ENCODE peak calls at places on chromosomes 2 and 18, in eight cellular contexts. P is psoas muscle, R is HCT116, G is transverse colon, T is upper lobe of right lung, O is ovary, X is BE2C, J is tibial artery. C is an unnamed sample. For H3K9me3, the result is how much of the 10 kb centered on the place peaks cover.

GRCh38 chr2:172554352-172555271 is 1.3 kb upstream of the PDK1 start:
- DNase-seq in P (no peak), R (no peak), G (no peak), T (no peak), O (no peak), X (no peak), J (no peak), C (no peak)

GRCh38 chr2:233828546-233829192 is 25.7 kb downstream of the HJURP start:
- DNase-seq in P (no peak), R (no peak), G (no peak), T (peak), O (no peak), X (no peak), J (peak), C (no peak)

GRCh38 chr2:27003857-27004256 is 28.9 kb upstream of the TMEM214 start:
- DNase-seq in P (no peak), R (no peak), G (no peak), T (no peak), O (no peak), X (no peak), J (no peak), C (no peak)

GRCh38 chr2:15561574-15562344 is 625 bp upstream of the NBAS start:
- DNase-seq in P (no peak), R (no peak), G (peak), T (no peak), O (peak), X (peak), J (no peak), C (no peak)

GRCh38 chr2:130872276-130873125 is 35.8 kb downstream of the ARHGEF4 start:
- DNase-seq in P (no peak), R (no peak), G (no peak), T (peak), O (no peak), X (no peak), J (no peak), C (no peak)

GRCh38 chr2:105857076-105857740 is 112.5 kb downstream of the NCK2 start:
- DNase-seq in P (no peak), R (no peak), G (no peak), T (no peak), O (no peak), X (no peak), J (no peak), C (no peak)

GRCh38 chr18:76838182-76838581 is 15.8 kb downstream of the ZNF236 start:
- DNase-seq in P (no peak), R (no peak), G (no peak), T (no peak), O (no peak), X (no peak), J (no peak), C (no peak)

GRCh38 chr2:27353762-27354596 is 2.6 kb downstream of the GTF3C2 start:
- DNase-seq in P (no peak), R (no peak), G (no peak), T (no peak), O (no peak), X (no peak), J (no peak), C (no peak)

GRCh38 chr2:208552943-208553342 is 146.4 kb downstream of the PTH2R start:
- DNase-seq in P (no peak), R (no peak), G (no peak), T (no peak), O (no peak), X (no peak), J (no peak), C (no peak)

GRCh38 chr18:57839942-57840381 is 36.8 kb upstream of the ATP8B1 start:
- DNase-seq in P (no peak), R (no peak), G (no peak), T (no peak), O (no peak), X (no peak), J (no peak), C (no peak)

GRCh38 chr2:159516241-159516758 is 100.0 kb downstream of the BAZ2B start:
- DNase-seq in P (no peak), R (peak), G (peak), T (no peak), O (no peak), X (no peak), J (no peak), C (no peak)

GRCh38 chr2:145744541-145745386 is 1224.8 kb upstream of the ZEB2 start:
- DNase-seq in P (no peak), R (no peak), G (no peak), T (no peak), O (no peak), X (no peak), J (no peak), C (no peak)

GRCh38 chr2:235543126-235543750 is 49.4 kb downstream of the AGAP1 start:
- DNase-seq in P (no peak), R (no peak), G (peak), T (peak), O (peak), X (no peak), J (no peak), C (no peak)

GRCh38 chr18:77062518-77063003 is 70.0 kb downstream of the MBP start:
- DNase-seq in P (no peak), R (no peak), G (no peak), T (no peak), O (no peak), X (no peak), J (no peak), C (no peak)

GRCh38 chr18:903703-904102 is 968 bp upstream of the ADCYAP1 start:
- DNase-seq in P (peak), R (no peak), G (no peak), T (peak), O (peak), X (peak), J (peak), C (peak)

GRCh38 chr2:133412637-133413164 is 155.6 kb downstream of the NCKAP5 start:
- DNase-seq in P (no peak), R (no peak), G (no peak), T (no peak), O (no peak), X (no peak), J (no peak), C (no peak)

GRCh38 chr18:12679183-12679786 is 21.4 kb upstream of the SPIRE1 start:
- DNase-seq in P (peak), R (no peak), G (peak), T (peak), O (peak), X (peak), J (peak), C (peak)

GRCh38 chr2:19195681-19196080 is 162.7 kb downstream of the OSR1 start:
- DNase-seq in P (no peak), R (no peak), G (no peak), T (no peak), O (no peak), X (no peak), J (no peak), C (no peak)

GRCh38 chr2:9950521-9951271 is 797 bp upstream of the GRHL1 start:
- DNase-seq in P (peak), R (no peak), G (peak), T (peak), O (no peak), X (no peak), J (no peak), C (peak)

GRCh38 chr2:157192445-157193423 is 64.8 kb upstream of the GALNT5 start:
- DNase-seq in P (no peak), R (no peak), G (no peak), T (no peak), O (no peak), X (no peak), J (no peak), C (no peak)

GRCh38 chr2:241619602-241620418 is 17.1 kb downstream of the THAP4 start:
- DNase-seq in P (no peak), R (no peak), G (no peak), T (no peak), O (no peak), X (no peak), J (no peak), C (no peak)

GRCh38 chr2:103616891-103617290 is 855.1 kb downstream of the TMEM182 start:
- DNase-seq in P (no peak), R (no peak), G (no peak), T (no peak), O (no peak), X (no peak), J (no peak), C (no peak)

GRCh38 chr2:240457223-240458043 is 22.0 kb downstream of the GPC1 start:
- DNase-seq in P (peak), R (no peak), G (no peak), T (no peak), O (peak), X (no peak), J (no peak), C (no peak)

GRCh38 chr2:241508240-241508509 is 209 bp downstream of the STK25 start:
- DNase-seq in P (no peak), R (no peak), G (no peak), T (no peak), O (no peak), X (no peak), J (peak), C (no peak)

GRCh38 chr2:183532514-183532913 is 408.3 kb downstream of the NUP35 start:
- DNase-seq in P (no peak), R (no peak), G (no peak), T (no peak), O (no peak), X (no peak), J (no peak), C (no peak)

GRCh38 chr2:43062058-43062457 is 164.3 kb downstream of the ZFP36L2 start:
- DNase-seq in P (no peak), R (no peak), G (no peak), T (no peak), O (no peak), X (no peak), J (no peak), C (no peak)

GRCh38 chr2:170817247-170817998 is 736 bp downstream of the GAD1 start:
- DNase-seq in P (no peak), R (no peak), G (no peak), T (no peak), O (no peak), X (no peak), J (no peak), C (no peak)

GRCh38 chr2:182916417-182916816 is 50.0 kb upstream of the FRZB start:
- DNase-seq in P (no peak), R (no peak), G (no peak), T (no peak), O (no peak), X (no peak), J (no peak), C (no peak)

GRCh38 chr2:112646791-112647720 is 1.3 kb downstream of the SLC20A1 start:
- DNase-seq in P (no peak), R (no peak), G (no peak), T (no peak), O (no peak), X (no peak), J (no peak), C (no peak)

GRCh38 chr2:65749549-65749948 is 317.1 kb upstream of the SPRED2 start:
- DNase-seq in P (no peak), R (no peak), G (no peak), T (no peak), O (no peak), X (no peak), J (no peak), C (no peak)

GRCh38 chr2:215460682-215461081 is 24.8 kb upstream of the FN1 start:
- DNase-seq in P (no peak), R (no peak), G (no peak), T (no peak), O (no peak), X (no peak), J (no peak), C (no peak)

GRCh38 chr2:23480991-23481797 is 96.2 kb downstream of the KLHL29 start:
- DNase-seq in P (no peak), R (peak), G (no peak), T (peak), O (no peak), X (no peak), J (no peak), C (no peak)

GRCh38 chr2:69375494-69376353 is 11.3 kb downstream of the GFPT1 start:
- DNase-seq in P (no peak), R (peak), G (no peak), T (no peak), O (no peak), X (no peak), J (no peak), C (no peak)

GRCh38 chr2:129480790-129481189 is 498.7 kb upstream of the RAB6C start:
- DNase-seq in P (no peak), R (no peak), G (no peak), T (no peak), O (no peak), X (no peak), J (no peak), C (no peak)

GRCh38 chr2:59025157-59025757 is 784.1 kb upstream of the FANCL start:
- DNase-seq in P (peak), R (peak), G (peak), T (peak), O (peak), X (peak), J (no peak), C (peak)

GRCh38 chr2:141957827-141958440 is 172.9 kb downstream of the LRP1B start:
- DNase-seq in P (no peak), R (no peak), G (no peak), T (no peak), O (no peak), X (no peak), J (no peak), C (no peak)

GRCh38 chr2:18791172-18791797 is 201.9 kb upstream of the NT5C1B start:
- DNase-seq in P (no peak), R (no peak), G (no peak), T (no peak), O (no peak), X (no peak), J (no peak), C (no peak)

GRCh38 chr2:176133366-176133765 is 3.9 kb downstream of the HOXD8 start:
- DNase-seq in P (no peak), R (no peak), G (no peak), T (no peak), O (no peak), X (no peak), J (no peak), C (no peak)

GRCh38 chr2:183349046-183349445 is 224.8 kb downstream of the NUP35 start:
- DNase-seq in P (no peak), R (no peak), G (no peak), T (no peak), O (no peak), X (no peak), J (no peak), C (no peak)

GRCh38 chr2:121239969-121240368 is 45.0 kb downstream of the TFCP2L1 start:
- DNase-seq in P (no peak), R (no peak), G (no peak), T (peak), O (no peak), X (no peak), J (no peak), C (no peak)
- TF ChIP-seq CTCF in P (no peak), R (no peak), G (no peak), T (no peak), O (no peak), X (no peak), J (no peak), C (no peak)

GRCh38 chr2:174227748-174228147 is 20.6 kb downstream of the OLA1 start:
- DNase-seq in P (no peak), R (no peak), G (no peak), T (no peak), O (no peak), X (no peak), J (no peak), C (no peak)
- H3K9me3 ChIP-seq in P (under half), R (under half), G (under half), T (under half), O (under half), X (under half), J (under half), C (under half)

DNA sequence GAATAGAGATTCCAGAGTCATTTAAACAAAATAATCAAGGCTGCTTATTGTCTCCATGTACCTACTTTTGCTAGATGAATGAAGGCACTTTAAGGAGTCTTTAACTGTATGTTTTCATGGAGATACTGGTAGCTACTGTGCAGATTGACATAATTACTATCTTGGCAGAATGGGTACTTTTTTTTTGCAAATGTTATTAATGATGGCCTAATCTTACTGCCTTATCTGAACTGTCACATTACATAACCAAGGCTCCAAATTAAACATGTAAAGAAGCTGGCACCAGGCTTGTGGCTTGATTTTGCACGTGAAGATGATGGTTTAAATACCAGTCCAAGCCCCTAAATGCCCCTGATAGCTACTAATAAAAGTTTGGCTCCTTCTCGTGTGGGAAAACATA is 4.0 kb downstream of the TRIB2 start:
- DNase-seq in P (no peak), R (no peak), G (no peak), T (no peak), O (no peak), X (no peak), J (no peak), C (no peak)
- H3K4me3 ChIP-seq in P (peak), R (no peak), G (peak), T (peak), O (peak), X (peak), J (peak), C (peak)

DNA sequence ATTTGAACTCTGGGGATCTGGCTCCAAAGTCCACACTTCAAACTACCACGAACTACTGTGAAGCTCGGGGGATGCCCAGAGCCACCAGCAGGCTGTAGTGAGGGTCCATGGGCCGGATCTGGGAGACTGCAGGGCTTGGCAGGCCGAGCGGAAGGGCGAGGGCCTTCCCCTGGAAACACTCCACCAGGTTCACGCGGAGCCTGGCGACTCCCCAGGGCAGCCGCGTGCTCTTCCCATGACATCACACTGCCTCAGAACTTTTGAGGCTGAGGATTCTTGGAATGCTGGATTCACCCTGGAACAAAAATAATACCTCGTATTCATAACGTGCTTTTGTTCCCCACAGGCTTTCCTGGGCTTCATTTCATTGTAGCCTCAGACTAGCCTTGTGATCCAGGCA is 201.0 kb downstream of the SMAD7 start:
- DNase-seq in P (peak), R (no peak), G (no peak), T (no peak), O (peak), X (no peak), J (peak), C (peak)
- TF ChIP-seq CTCF in P (no peak), R (no peak), G (no peak), T (peak), O (no peak), X (no peak), J (peak), C (peak)

GRCh38 chr2:13650586-13651180 is 933.9 kb downstream of the TRIB2 start:
- DNase-seq in P (no peak), R (no peak), G (no peak), T (no peak), O (no peak), X (peak), J (no peak), C (no peak)
- H3K9me3 ChIP-seq in P (under half), R (under half), G (under half), T (under half), O (under half), X (under half), J (under half), C (under half)

GRCh38 chr2:161122772-161123530 is 37.3 kb upstream of the TANK start:
- DNase-seq in P (no peak), R (peak), G (peak), T (no peak), O (no peak), X (peak), J (peak), C (no peak)
- H3K4me3 ChIP-seq in P (no peak), R (peak), G (no peak), T (no peak), O (peak), X (no peak), J (peak), C (no peak)

GRCh38 chr2:186347472-186347871 is 138.6 kb upstream of the ZC3H15 start:
- DNase-seq in P (no peak), R (no peak), G (no peak), T (no peak), O (no peak), X (peak), J (no peak), C (no peak)
- TF ChIP-seq CTCF in P (no peak), R (no peak), G (no peak), T (no peak), O (no peak), X (no peak), J (no peak), C (no peak)

GRCh38 chr18:23270999-23271680 is 135.9 kb downstream of the CABLES1 start:
- DNase-seq in P (no peak), R (no peak), G (no peak), T (no peak), O (no peak), X (no peak), J (no peak), C (no peak)

GRCh38 chr18:23266717-23267446 is 131.6 kb downstream of the CABLES1 start:
- DNase-seq in P (no peak), R (no peak), G (no peak), T (no peak), O (no peak), X (no peak), J (no peak), C (no peak)

GRCh38 chr18:23269931-23270330 is 134.6 kb downstream of the CABLES1 start:
- DNase-seq in P (no peak), R (no peak), G (no peak), T (no peak), O (no peak), X (no peak), J (no peak), C (no peak)

GRCh38 chr18:23267447-23267776 is 132.1 kb downstream of the CABLES1 start:
- DNase-seq in P (no peak), R (no peak), G (no peak), T (no peak), O (no peak), X (no peak), J (no peak), C (no peak)

DNA sequence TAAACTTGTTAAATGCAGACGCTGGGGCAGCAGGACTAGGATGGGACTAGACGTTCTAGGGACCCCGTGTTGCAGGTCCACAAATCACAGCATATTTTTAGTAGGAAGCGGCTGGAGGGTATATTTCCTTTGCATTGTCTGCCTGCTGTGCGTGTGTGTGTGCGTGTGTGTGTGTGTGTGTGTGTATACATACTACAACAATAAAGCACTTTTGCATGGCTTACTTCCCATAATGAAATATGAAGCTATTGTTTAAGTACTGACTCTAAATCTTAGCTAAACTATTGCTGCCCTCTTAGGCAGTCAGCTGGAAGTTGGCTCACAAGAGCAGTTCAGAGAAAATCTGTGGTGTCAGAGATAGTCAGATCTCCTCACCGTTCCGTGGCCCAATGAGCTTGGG is 133.4 kb downstream of the CABLES1 start:
- DNase-seq in P (no peak), R (no peak), G (no peak), T (no peak), O (no peak), X (no peak), J (no peak), C (no peak)
- H3K9me3 ChIP-seq in P (under half), R (under half), G (under half), T (under half), O (under half), X (under half), J (under half), C (under half)

DNA sequence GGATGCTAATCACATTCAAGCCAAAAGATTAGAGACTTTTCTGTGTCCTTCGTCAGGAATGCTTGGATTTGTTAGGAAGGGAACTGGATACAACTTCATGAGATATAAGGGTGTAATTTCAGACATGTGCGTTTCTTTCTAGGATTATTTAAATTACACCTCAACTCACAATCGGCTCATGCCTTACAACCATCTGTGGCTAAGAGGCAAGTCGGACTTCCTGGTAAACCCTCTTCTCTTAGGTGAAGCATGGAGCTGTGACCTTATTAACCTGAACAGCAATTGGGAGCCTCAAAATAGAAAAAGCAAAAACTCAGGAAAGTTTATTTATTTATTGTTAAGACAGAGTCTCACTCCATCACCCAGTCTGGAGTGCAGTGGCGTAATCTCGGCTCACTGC is 61.8 kb downstream of the SEMA4F start:
- DNase-seq in P (no peak), R (no peak), G (no peak), T (no peak), O (no peak), X (no peak), J (no peak), C (no peak)
- H3K4me3 ChIP-seq in P (peak), R (peak), G (peak), T (peak), O (no peak), X (peak), J (peak), C (peak)

C was measured in left ventricle myocardium inferior.